ENCODE peak calls at places on chromosomes 4 and X, in nine cellular contexts. A is stomach, G is ovary, L is esophagus muscularis mucosa, T is GM12878, H is A549, Z is tibial nerve, C is sigmoid colon, E is HepG2. O is an unnamed sample.
A peak's percentile ranks its signal among the peaks of the same experiment; 100 is the strongest.

GRCh38 chr4:109332926-109333464 is 30.5 kb upstream of the COL25A1 start:
- DNase-seq in A (no peak), G (no peak), L (peak; percentile 68), T (no peak), H (no peak), Z (no peak), C (no peak), E (no peak), O (no peak)

GRCh38 chr4:11912886-11913285 is 484.2 kb upstream of the HS3ST1 start:
- DNase-seq in A (no peak), G (no peak), L (no peak), T (no peak), H (no peak), Z (no peak), C (no peak), E (no peak), O (no peak)

GRCh38 chrX:2965965-2966364 is 36.8 kb upstream of the ARSD start:
- DNase-seq in A (no peak), G (no peak), L (no peak), T (no peak), H (no peak), Z (no peak), C (no peak), E (no peak), O (no peak)

GRCh38 chr4:53505947-53506346 is 85.3 kb downstream of the LNX1 start:
- DNase-seq in A (no peak), G (no peak), L (no peak), T (no peak), H (no peak), Z (no peak), C (no peak), E (no peak), O (no peak)

GRCh38 chr4:52664479-52664878 is 5.4 kb upstream of the USP46 start:
- DNase-seq in A (no peak), G (no peak), L (no peak), T (no peak), H (no peak), Z (no peak), C (no peak), E (no peak), O (no peak)

GRCh38 chr4:164937576-164938270 is 39.7 kb downstream of the TRIM61 start:
- DNase-seq in A (no peak), G (no peak), L (no peak), T (peak; percentile 25), H (no peak), Z (no peak), C (no peak), E (peak; percentile 12), O (no peak)

GRCh38 chr4:183257808-183258207 is 62.3 kb downstream of the CLDN22 start:
- DNase-seq in A (no peak), G (no peak), L (no peak), T (no peak), H (no peak), Z (no peak), C (no peak), E (no peak), O (no peak)

GRCh38 chrX:15579778-15580747 is 20.7 kb downstream of the ACE2 start:
- DNase-seq in A (peak; percentile 52), G (peak; percentile 23), L (no peak), T (no peak), H (no peak), Z (no peak), C (no peak), E (no peak), O (no peak)

GRCh38 chrX:10125248-10125615 is 31.5 kb upstream of the CLCN4 start:
- DNase-seq in A (no peak), G (no peak), L (no peak), T (no peak), H (no peak), Z (no peak), C (no peak), E (no peak), O (no peak)

GRCh38 chr4:48130100-48130499 is 4.0 kb downstream of the TXK start:
- DNase-seq in A (no peak), G (no peak), L (no peak), T (no peak), H (no peak), Z (no peak), C (no peak), E (no peak), O (no peak)

GRCh38 chr4:7295917-7296660 is 103.8 kb downstream of the SORCS2 start:
- DNase-seq in A (no peak), G (peak; percentile 63), L (no peak), T (no peak), H (peak; percentile 18), Z (no peak), C (no peak), E (no peak), O (no peak)

GRCh38 chr4:10161840-10162239 is 45.2 kb upstream of the WDR1 start:
- DNase-seq in A (no peak), G (no peak), L (no peak), T (no peak), H (no peak), Z (no peak), C (no peak), E (no peak), O (no peak)

GRCh38 chr4:150874386-150875226 is 140.5 kb downstream of the LRBA start:
- DNase-seq in A (no peak), G (no peak), L (no peak), T (no peak), H (no peak), Z (no peak), C (no peak), E (no peak), O (no peak)

GRCh38 chr4:189021831-189022230 is 882.6 kb downstream of the TRIML1 start:
- DNase-seq in A (no peak), G (peak; percentile 55), L (no peak), T (no peak), H (no peak), Z (no peak), C (peak; percentile 77), E (no peak), O (no peak)

GRCh38 chr4:64846417-64846816 is 437.2 kb upstream of the TECRL start:
- DNase-seq in A (no peak), G (no peak), L (no peak), T (no peak), H (no peak), Z (no peak), C (no peak), E (no peak), O (no peak)

GRCh38 chrX:40172169-40172979 is 74.6 kb upstream of the BCOR start:
- DNase-seq in A (peak; percentile 72), G (peak; percentile 78), L (no peak), T (no peak), H (no peak), Z (no peak), C (peak; percentile 88), E (no peak), O (no peak)
- TF ChIP-seq POLR2A in A (no peak), G (no peak), L (no peak), T (peak; percentile 65), H (no peak), Z (no peak), C (no peak), E (no peak), O (peak; percentile 58)

GRCh38 chr4:87309625-87310024 is 13.1 kb downstream of the HSD17B13 start:
- DNase-seq in A (no peak), G (no peak), L (no peak), T (no peak), H (no peak), Z (no peak), C (no peak), E (no peak), O (no peak)
- TF ChIP-seq EP300 in A (no peak), G (no peak), L (no peak), T (no peak), H (no peak), Z (no peak), C (no peak), E (no peak), O (no peak)

DNA sequence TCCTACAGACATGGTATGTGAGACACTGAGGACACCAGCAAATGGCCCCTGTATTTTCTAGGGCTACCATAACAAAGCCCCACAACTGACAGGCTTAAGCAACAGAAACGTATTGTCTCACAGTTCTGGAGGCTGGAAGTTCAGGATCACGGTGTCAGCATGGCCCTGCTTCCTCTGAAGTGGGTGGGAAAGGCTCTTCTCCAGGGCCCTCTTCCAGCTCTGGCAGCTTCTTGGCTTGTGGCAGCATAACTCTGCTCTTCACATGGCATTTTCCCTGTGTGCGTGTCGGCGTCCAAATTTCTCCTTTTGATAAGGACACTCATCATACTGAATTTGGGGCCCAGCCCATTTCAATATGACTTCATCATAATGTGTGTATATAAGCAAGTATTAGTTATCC is 304.3 kb downstream of the EVC2 start:
- DNase-seq in A (no peak), G (no peak), L (no peak), T (no peak), H (no peak), Z (no peak), C (peak; percentile 27), E (no peak), O (no peak)
- H3K27ac ChIP-seq in A (no peak overlapping the region), G (no peak overlapping the region), L (no peak overlapping the region), T (no peak overlapping the region), H (no peak overlapping the region), Z (no peak overlapping the region), C (no peak overlapping the region), E (no peak overlapping the region), O (no peak overlapping the region)

DNA sequence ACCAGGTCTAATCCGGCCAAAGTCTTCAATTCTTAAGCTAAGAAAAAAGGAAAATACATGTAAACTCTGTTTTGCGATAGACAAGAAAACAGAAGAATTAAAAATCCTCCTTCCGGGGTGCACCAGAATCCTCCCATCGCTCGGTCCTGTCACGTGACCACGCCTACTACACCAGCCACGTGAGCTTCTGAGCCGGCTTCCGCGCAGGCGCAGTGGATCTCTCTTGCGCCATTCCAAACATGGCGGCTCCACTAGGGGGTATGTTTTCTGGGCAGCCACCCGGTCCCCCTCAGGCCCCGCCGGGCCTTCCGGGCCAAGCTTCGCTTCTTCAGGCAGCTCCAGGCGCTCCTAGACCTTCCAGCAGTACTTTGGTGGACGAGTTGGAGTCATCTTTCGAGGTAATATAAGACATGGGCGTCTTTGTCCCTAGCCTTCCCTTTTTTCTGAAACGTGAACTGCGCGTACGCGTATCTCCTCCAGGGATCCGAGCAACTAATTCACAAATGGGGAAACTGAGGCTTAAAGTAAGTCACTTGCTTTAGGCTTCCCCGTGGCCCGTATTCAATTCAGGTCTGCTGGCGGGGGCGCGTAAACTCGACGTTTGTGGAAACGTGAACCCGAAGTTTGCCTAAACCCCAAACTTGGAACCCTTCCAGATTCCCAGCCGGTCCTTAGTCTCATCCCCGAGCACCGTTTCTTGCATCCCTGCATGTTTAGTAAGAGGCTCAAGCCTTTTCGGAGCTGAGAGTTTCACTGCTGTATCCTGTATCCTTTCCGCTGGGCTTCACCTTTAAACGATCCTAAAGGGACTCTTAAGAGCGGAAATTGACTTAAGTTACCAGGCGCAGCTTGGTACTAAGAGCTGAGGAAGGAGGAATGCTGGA is at the start of gene MED28:
- DNase-seq in A (peak; percentile 98), G (peak; percentile 97), L (peak; percentile 99), T (peak; percentile 68), H (peak; percentile 88), Z (peak; percentile 94), C (peak; percentile 99), E (peak; percentile 93), O (peak; percentile 95)
- TF ChIP-seq POLR2A in A (no peak), G (peak; percentile 93), L (peak; percentile 91), T (peak; percentile 91), H (peak; percentile 77), Z (peak; percentile 94), C (peak; percentile 94), E (peak; percentile 84), O (peak; percentile 94)

GRCh38 chr4:18021470-18021719 is 160 bp downstream of the LCORL start:
- DNase-seq in A (no peak), G (no peak), L (no peak), T (no peak), H (no peak), Z (no peak), C (no peak), E (no peak), O (no peak)
- TF ChIP-seq EP300 in A (no peak), G (no peak), L (no peak), T (no peak), H (no peak), Z (no peak), C (no peak), E (no peak), O (no peak)